ENCODE peak calls at places on chromosomes 5 and 9, in nine cellular contexts. One of them, this sample, is unnamed.

GRCh38 chr5:6820851-6821479 is 107.7 kb downstream of the TENT4A start:
- DNase-seq in Calu3: peak; percentile 69
- DNase-seq in NCI-H2081: peak; percentile 87
- DNase-seq in adrenal gland: peak; percentile 33
- DNase-seq in H54: peak; percentile 70
- DNase-seq in T-helper 1 cell: peak; percentile 47
- DNase-seq in testis: peak; percentile 70
- DNase-seq in upper lobe of right lung: no peak
- DNase-seq in fibroblast of mammary gland: peak; percentile 30
- DNase-seq in this sample: no peak

GRCh38 chr5:151683444-151683843 is 3.3 kb downstream of the SPARC start:
- DNase-seq in Calu3: no peak
- DNase-seq in NCI-H2081: no peak
- DNase-seq in adrenal gland: no peak
- DNase-seq in H54: no peak
- DNase-seq in T-helper 1 cell: no peak
- DNase-seq in testis: no peak
- DNase-seq in upper lobe of right lung: no peak
- DNase-seq in fibroblast of mammary gland: no peak
- DNase-seq in this sample: no peak

GRCh38 chr9:98471185-98471584 is 215.7 kb upstream of the TBC1D2 start:
- DNase-seq in Calu3: no peak
- DNase-seq in NCI-H2081: no peak
- DNase-seq in adrenal gland: no peak
- DNase-seq in H54: no peak
- DNase-seq in T-helper 1 cell: no peak
- DNase-seq in testis: no peak
- DNase-seq in upper lobe of right lung: no peak
- DNase-seq in fibroblast of mammary gland: no peak
- DNase-seq in this sample: no peak

GRCh38 chr5:55691265-55692105 is 20.6 kb downstream of the SLC38A9 start:
- DNase-seq in Calu3: no peak
- DNase-seq in NCI-H2081: peak; percentile 41
- DNase-seq in adrenal gland: no peak
- DNase-seq in H54: no peak
- DNase-seq in T-helper 1 cell: peak; percentile 34
- DNase-seq in testis: no peak
- DNase-seq in upper lobe of right lung: no peak
- DNase-seq in fibroblast of mammary gland: peak; percentile 70
- DNase-seq in this sample: no peak

GRCh38 chr9:4600363-4600762 is 61.7 kb upstream of the PLPP6 start:
- DNase-seq in Calu3: no peak
- DNase-seq in NCI-H2081: no peak
- DNase-seq in adrenal gland: no peak
- DNase-seq in H54: no peak
- DNase-seq in T-helper 1 cell: peak; percentile 20
- DNase-seq in testis: no peak
- DNase-seq in upper lobe of right lung: no peak
- DNase-seq in fibroblast of mammary gland: no peak
- DNase-seq in this sample: no peak

GRCh38 chr9:83002329-83002728 is 60.6 kb downstream of the RASEF start:
- DNase-seq in Calu3: no peak
- DNase-seq in NCI-H2081: no peak
- DNase-seq in adrenal gland: no peak
- DNase-seq in H54: no peak
- DNase-seq in T-helper 1 cell: no peak
- DNase-seq in testis: no peak
- DNase-seq in upper lobe of right lung: no peak
- DNase-seq in fibroblast of mammary gland: no peak
- DNase-seq in this sample: no peak

GRCh38 chr5:140298183-140298601 is 4.7 kb downstream of the PFDN1 start:
- DNase-seq in Calu3: no peak
- DNase-seq in NCI-H2081: no peak
- DNase-seq in adrenal gland: no peak
- DNase-seq in H54: no peak
- DNase-seq in T-helper 1 cell: no peak
- DNase-seq in testis: no peak
- DNase-seq in upper lobe of right lung: no peak
- DNase-seq in fibroblast of mammary gland: peak; percentile 67
- DNase-seq in this sample: no peak

GRCh38 chr5:112159435-112159834 is 259.6 kb downstream of the EPB41L4A start:
- DNase-seq in Calu3: no peak
- DNase-seq in NCI-H2081: no peak
- DNase-seq in adrenal gland: peak; percentile 30
- DNase-seq in H54: no peak
- DNase-seq in T-helper 1 cell: no peak
- DNase-seq in testis: no peak
- DNase-seq in upper lobe of right lung: no peak
- DNase-seq in fibroblast of mammary gland: peak; percentile 52
- DNase-seq in this sample: peak; percentile 81

GRCh38 chr9:109935406-109936087 is 155.5 kb downstream of the PALM2AKAP2 start:
- DNase-seq in Calu3: no peak
- DNase-seq in NCI-H2081: no peak
- DNase-seq in adrenal gland: no peak
- DNase-seq in H54: no peak
- DNase-seq in T-helper 1 cell: no peak
- DNase-seq in testis: no peak
- DNase-seq in upper lobe of right lung: no peak
- DNase-seq in fibroblast of mammary gland: no peak
- DNase-seq in this sample: no peak

GRCh38 chr9:37433754-37434435 is 11.4 kb downstream of the GRHPR start:
- DNase-seq in Calu3: no peak
- DNase-seq in NCI-H2081: no peak
- DNase-seq in adrenal gland: no peak
- DNase-seq in H54: no peak
- DNase-seq in T-helper 1 cell: no peak
- DNase-seq in testis: peak; percentile 68
- DNase-seq in upper lobe of right lung: no peak
- DNase-seq in fibroblast of mammary gland: no peak
- DNase-seq in this sample: peak; percentile 83

GRCh38 chr5:96661101-96661840 is 905 bp upstream of the CAST start:
- DNase-seq in Calu3: peak; percentile 13
- DNase-seq in NCI-H2081: no peak
- DNase-seq in adrenal gland: peak; percentile 33
- DNase-seq in H54: no peak
- DNase-seq in T-helper 1 cell: peak; percentile 73
- DNase-seq in testis: peak; percentile 40
- DNase-seq in upper lobe of right lung: no peak
- DNase-seq in fibroblast of mammary gland: peak; percentile 57
- DNase-seq in this sample: no peak

GRCh38 chr9:106092083-106092482 is 397.7 kb downstream of the TMEM38B start:
- DNase-seq in Calu3: no peak
- DNase-seq in NCI-H2081: no peak
- DNase-seq in adrenal gland: no peak
- DNase-seq in H54: no peak
- DNase-seq in T-helper 1 cell: no peak
- DNase-seq in testis: no peak
- DNase-seq in upper lobe of right lung: no peak
- DNase-seq in fibroblast of mammary gland: no peak
- DNase-seq in this sample: no peak

GRCh38 chr5:17440766-17441165 is 57.3 kb upstream of the TAF11L2 start:
- DNase-seq in Calu3: no peak
- DNase-seq in NCI-H2081: no peak
- DNase-seq in adrenal gland: no peak
- DNase-seq in H54: no peak
- DNase-seq in T-helper 1 cell: no peak
- DNase-seq in testis: no peak
- DNase-seq in upper lobe of right lung: no peak
- DNase-seq in fibroblast of mammary gland: peak; percentile 12
- DNase-seq in this sample: no peak

GRCh38 chr9:73270967-73271722 is 119.5 kb downstream of the ANXA1 start:
- DNase-seq in Calu3: peak; percentile 17
- DNase-seq in NCI-H2081: no peak
- DNase-seq in adrenal gland: no peak
- DNase-seq in H54: peak; percentile 19
- DNase-seq in T-helper 1 cell: no peak
- DNase-seq in testis: no peak
- DNase-seq in upper lobe of right lung: no peak
- DNase-seq in fibroblast of mammary gland: peak; percentile 92
- DNase-seq in this sample: no peak

GRCh38 chr9:71146511-71146910 is 25.1 kb upstream of the TRPM3 start:
- DNase-seq in Calu3: no peak
- DNase-seq in NCI-H2081: no peak
- DNase-seq in adrenal gland: no peak
- DNase-seq in H54: no peak
- DNase-seq in T-helper 1 cell: no peak
- DNase-seq in testis: no peak
- DNase-seq in upper lobe of right lung: no peak
- DNase-seq in fibroblast of mammary gland: no peak
- DNase-seq in this sample: no peak

GRCh38 chr5:107108111-107108510 is 562.6 kb downstream of the EFNA5 start:
- DNase-seq in Calu3: no peak
- DNase-seq in NCI-H2081: no peak
- DNase-seq in adrenal gland: no peak
- DNase-seq in H54: no peak
- DNase-seq in T-helper 1 cell: no peak
- DNase-seq in testis: no peak
- DNase-seq in upper lobe of right lung: no peak
- DNase-seq in fibroblast of mammary gland: no peak
- DNase-seq in this sample: no peak

GRCh38 chr5:135322744-135323143 is 76.3 kb downstream of the MACROH2A1 start:
- DNase-seq in Calu3: no peak
- DNase-seq in NCI-H2081: no peak
- DNase-seq in adrenal gland: no peak
- DNase-seq in H54: no peak
- DNase-seq in T-helper 1 cell: no peak
- DNase-seq in testis: no peak
- DNase-seq in upper lobe of right lung: no peak
- DNase-seq in fibroblast of mammary gland: no peak
- DNase-seq in this sample: no peak

GRCh38 chr9:98867109-98867433 is 59.6 kb downstream of the GALNT12 start:
- DNase-seq in Calu3: no peak
- DNase-seq in NCI-H2081: no peak
- DNase-seq in adrenal gland: peak; percentile 19
- DNase-seq in H54: no peak
- DNase-seq in T-helper 1 cell: no peak
- DNase-seq in testis: no peak
- DNase-seq in upper lobe of right lung: no peak
- DNase-seq in fibroblast of mammary gland: no peak
- DNase-seq in this sample: no peak

GRCh38 chr5:171323806-171324632 is 15.0 kb downstream of the TLX3 start:
- DNase-seq in Calu3: no peak
- DNase-seq in NCI-H2081: no peak
- DNase-seq in adrenal gland: no peak
- DNase-seq in H54: no peak
- DNase-seq in T-helper 1 cell: no peak
- DNase-seq in testis: no peak
- DNase-seq in upper lobe of right lung: peak; percentile 43
- DNase-seq in fibroblast of mammary gland: no peak
- DNase-seq in this sample: no peak

GRCh38 chr9:71001780-71002386 is 119.5 kb downstream of the TRPM3 start:
- DNase-seq in Calu3: peak; percentile 63
- DNase-seq in NCI-H2081: peak; percentile 62
- DNase-seq in adrenal gland: peak; percentile 37
- DNase-seq in H54: no peak
- DNase-seq in T-helper 1 cell: no peak
- DNase-seq in testis: no peak
- DNase-seq in upper lobe of right lung: no peak
- DNase-seq in fibroblast of mammary gland: peak; percentile 45
- DNase-seq in this sample: no peak

GRCh38 chr9:78030553-78031270 is 899 bp downstream of the GNAQ start:
- DNase-seq in Calu3: peak; percentile 45
- DNase-seq in NCI-H2081: peak; percentile 71
- DNase-seq in adrenal gland: peak; percentile 45
- DNase-seq in H54: peak; percentile 61
- DNase-seq in T-helper 1 cell: peak; percentile 72
- DNase-seq in testis: peak; percentile 78
- DNase-seq in upper lobe of right lung: peak; percentile 86
- DNase-seq in fibroblast of mammary gland: peak; percentile 31
- DNase-seq in this sample: peak; percentile 82

This sample was measured in right cardiac atrium.